ENCODE peak calls at places on chromosomes 4 and X, in four cellular contexts. N is NCI-H1105 treated with DMSO at 0.1 percent for 48 hours, J is ACHN, R is MG63. U is an unnamed sample.
A peak's percentile ranks its signal among the peaks of the same experiment; 100 is the strongest.

GRCh38 chr4:84691800-84692199 is 108.9 kb downstream of the CDS1 start:
- DNase-seq in N (no peak), J (no peak), R (no peak), U (no peak)

GRCh38 chr4:140568507-140569306 is at the start of gene UCP1:
- DNase-seq in N (no peak), J (peak; percentile 4), R (peak; percentile 2), U (no peak)

GRCh38 chrX:125382148-125382628 is 62.5 kb downstream of the TEX13C start:
- DNase-seq in N (no peak), J (no peak), R (no peak), U (no peak)

GRCh38 chr4:180060159-180060889 is 2182.9 kb upstream of the TENM3 start:
- DNase-seq in N (peak; percentile 34), J (peak; percentile 22), R (no peak), U (peak; percentile 35)

GRCh38 chr4:186644737-186645261 is 78.9 kb downstream of the FAT1 start:
- DNase-seq in N (no peak), J (peak; percentile 40), R (peak; percentile 4), U (peak; percentile 49)

GRCh38 chr4:56768772-56769171 is 52.7 kb downstream of the SPINK2 start:
- DNase-seq in N (no peak), J (no peak), R (no peak), U (no peak)

GRCh38 chrX:39903343-39903742 is 194.4 kb downstream of the BCOR start:
- DNase-seq in N (no peak), J (no peak), R (no peak), U (no peak)

GRCh38 chr4:7421356-7422097 is 13.2 kb downstream of the PSAPL1 start:
- DNase-seq in N (no peak), J (no peak), R (no peak), U (no peak)

GRCh38 chr4:96525901-96526300 is 686.0 kb downstream of the PDHA2 start:
- DNase-seq in N (no peak), J (no peak), R (no peak), U (peak; percentile 10)

GRCh38 chr4:7434766-7435150 is at the start of gene PSAPL1:
- DNase-seq in N (no peak), J (peak; percentile 37), R (peak; percentile 70), U (peak; percentile 54)